ENCODE peak calls at places on chromosomes 6 and 20, in seven cellular contexts. One of them, this sample, is unnamed.

GRCh38 chr6:15927531-15928230 is 201.2 kb upstream of the MYLIP start:
- DNase-seq in esophagus squamous epithelium: no peak
- DNase-seq in IMR-90: no peak
- DNase-seq in A549: no peak
- DNase-seq in thyroid gland: no peak
- DNase-seq in heart left ventricle: no peak
- DNase-seq in gastrocnemius medialis: no peak
- DNase-seq in this sample: no peak

GRCh38 chr6:101730954-101731353 is 337.4 kb downstream of the GRIK2 start:
- DNase-seq in esophagus squamous epithelium: no peak
- DNase-seq in IMR-90: peak
- DNase-seq in A549: no peak
- DNase-seq in thyroid gland: no peak
- DNase-seq in heart left ventricle: no peak
- DNase-seq in gastrocnemius medialis: no peak
- DNase-seq in this sample: no peak

GRCh38 chr6:139728879-139729278 is 354.4 kb upstream of the CITED2 start:
- DNase-seq in esophagus squamous epithelium: no peak
- DNase-seq in IMR-90: no peak
- DNase-seq in A549: no peak
- DNase-seq in thyroid gland: no peak
- DNase-seq in heart left ventricle: no peak
- DNase-seq in gastrocnemius medialis: no peak
- DNase-seq in this sample: no peak

GRCh38 chr6:33787336-33787953 is 1.5 kb downstream of the LEMD2 start:
- DNase-seq in esophagus squamous epithelium: no peak
- DNase-seq in IMR-90: peak
- DNase-seq in A549: no peak
- DNase-seq in thyroid gland: no peak
- DNase-seq in heart left ventricle: no peak
- DNase-seq in gastrocnemius medialis: no peak
- DNase-seq in this sample: no peak

GRCh38 chr6:161487694-161488093 is 213.8 kb upstream of the AGPAT4 start:
- DNase-seq in esophagus squamous epithelium: no peak
- DNase-seq in IMR-90: no peak
- DNase-seq in A549: no peak
- DNase-seq in thyroid gland: no peak
- DNase-seq in heart left ventricle: no peak
- DNase-seq in gastrocnemius medialis: no peak
- DNase-seq in this sample: no peak

GRCh38 chr20:878511-879307 is 37.4 kb downstream of the ANGPT4 start:
- DNase-seq in esophagus squamous epithelium: no peak
- DNase-seq in IMR-90: peak
- DNase-seq in A549: peak
- DNase-seq in thyroid gland: peak
- DNase-seq in heart left ventricle: no peak
- DNase-seq in gastrocnemius medialis: no peak
- DNase-seq in this sample: no peak

GRCh38 chr6:150091466-150091865 is 22.5 kb upstream of the ULBP3 start:
- DNase-seq in esophagus squamous epithelium: no peak
- DNase-seq in IMR-90: no peak
- DNase-seq in A549: no peak
- DNase-seq in thyroid gland: no peak
- DNase-seq in heart left ventricle: no peak
- DNase-seq in gastrocnemius medialis: no peak
- DNase-seq in this sample: no peak

GRCh38 chr6:36917541-36918193 is 31.9 kb downstream of the C6orf89 start:
- DNase-seq in esophagus squamous epithelium: no peak
- DNase-seq in IMR-90: peak
- DNase-seq in A549: no peak
- DNase-seq in thyroid gland: peak
- DNase-seq in heart left ventricle: no peak
- DNase-seq in gastrocnemius medialis: no peak
- DNase-seq in this sample: peak

GRCh38 chr20:58617158-58617557 is 33.9 kb upstream of the STX16 start:
- DNase-seq in esophagus squamous epithelium: no peak
- DNase-seq in IMR-90: no peak
- DNase-seq in A549: no peak
- DNase-seq in thyroid gland: no peak
- DNase-seq in heart left ventricle: no peak
- DNase-seq in gastrocnemius medialis: no peak
- DNase-seq in this sample: no peak

GRCh38 chr6:131061771-131062160 is 1.3 kb downstream of the EPB41L2 start:
- DNase-seq in esophagus squamous epithelium: no peak
- DNase-seq in IMR-90: no peak
- DNase-seq in A549: no peak
- DNase-seq in thyroid gland: no peak
- DNase-seq in heart left ventricle: no peak
- DNase-seq in gastrocnemius medialis: no peak
- DNase-seq in this sample: no peak

GRCh38 chr6:22600059-22600458 is 30.7 kb downstream of the HDGFL1 start:
- DNase-seq in esophagus squamous epithelium: no peak
- DNase-seq in IMR-90: peak
- DNase-seq in A549: no peak
- DNase-seq in thyroid gland: no peak
- DNase-seq in heart left ventricle: no peak
- DNase-seq in gastrocnemius medialis: no peak
- DNase-seq in this sample: no peak

GRCh38 chr20:54208492-54209044 is 681 bp downstream of the PFDN4 start:
- DNase-seq in esophagus squamous epithelium: no peak
- DNase-seq in IMR-90: peak
- DNase-seq in A549: peak
- DNase-seq in thyroid gland: no peak
- DNase-seq in heart left ventricle: no peak
- DNase-seq in gastrocnemius medialis: no peak
- DNase-seq in this sample: no peak

GRCh38 chr6:83536034-83536646 is 23.8 kb downstream of the PRSS35 start:
- DNase-seq in esophagus squamous epithelium: no peak
- DNase-seq in IMR-90: peak
- DNase-seq in A549: peak
- DNase-seq in thyroid gland: peak
- DNase-seq in heart left ventricle: no peak
- DNase-seq in gastrocnemius medialis: no peak
- DNase-seq in this sample: peak

GRCh38 chr6:31493875-31494694 is 3.9 kb upstream of the MICB start:
- DNase-seq in esophagus squamous epithelium: no peak
- DNase-seq in IMR-90: peak
- DNase-seq in A549: peak
- DNase-seq in thyroid gland: peak
- DNase-seq in heart left ventricle: peak
- DNase-seq in gastrocnemius medialis: peak
- DNase-seq in this sample: peak

GRCh38 chr6:97947841-97948240 is 664.8 kb upstream of the MMS22L start:
- DNase-seq in esophagus squamous epithelium: no peak
- DNase-seq in IMR-90: peak
- DNase-seq in A549: no peak
- DNase-seq in thyroid gland: peak
- DNase-seq in heart left ventricle: peak
- DNase-seq in gastrocnemius medialis: no peak
- DNase-seq in this sample: no peak

GRCh38 chr6:67047996-67048395 is 1341.0 kb upstream of the EYS start:
- DNase-seq in esophagus squamous epithelium: no peak
- DNase-seq in IMR-90: no peak
- DNase-seq in A549: no peak
- DNase-seq in thyroid gland: no peak
- DNase-seq in heart left ventricle: no peak
- DNase-seq in gastrocnemius medialis: no peak
- DNase-seq in this sample: no peak

GRCh38 chr20:59809630-59810375 is 123.6 kb downstream of the SYCP2 start:
- DNase-seq in esophagus squamous epithelium: no peak
- DNase-seq in IMR-90: no peak
- DNase-seq in A549: no peak
- DNase-seq in thyroid gland: no peak
- DNase-seq in heart left ventricle: no peak
- DNase-seq in gastrocnemius medialis: no peak
- DNase-seq in this sample: no peak

GRCh38 chr6:47478233-47479155 is 905 bp downstream of the CD2AP start:
- DNase-seq in esophagus squamous epithelium: no peak
- DNase-seq in IMR-90: peak
- DNase-seq in A549: peak
- DNase-seq in thyroid gland: peak
- DNase-seq in heart left ventricle: no peak
- DNase-seq in gastrocnemius medialis: no peak
- DNase-seq in this sample: peak

GRCh38 chr20:49775229-49775693 is 37.4 kb upstream of the SLC9A8 start:
- DNase-seq in esophagus squamous epithelium: no peak
- DNase-seq in IMR-90: peak
- DNase-seq in A549: peak
- DNase-seq in thyroid gland: peak
- DNase-seq in heart left ventricle: no peak
- DNase-seq in gastrocnemius medialis: peak
- DNase-seq in this sample: peak

GRCh38 chr20:17910828-17911294 is 57.7 kb downstream of the SNX5 start:
- DNase-seq in esophagus squamous epithelium: no peak
- DNase-seq in IMR-90: peak
- DNase-seq in A549: no peak
- DNase-seq in thyroid gland: peak
- DNase-seq in heart left ventricle: peak
- DNase-seq in gastrocnemius medialis: no peak
- DNase-seq in this sample: no peak

GRCh38 chr20:39795401-39796272 is 833.5 kb downstream of the DHX35 start:
- DNase-seq in esophagus squamous epithelium: no peak
- DNase-seq in IMR-90: peak
- DNase-seq in A549: no peak
- DNase-seq in thyroid gland: peak
- DNase-seq in heart left ventricle: no peak
- DNase-seq in gastrocnemius medialis: no peak
- DNase-seq in this sample: no peak

GRCh38 chr6:2158596-2159271 is 86.7 kb downstream of the GMDS start:
- DNase-seq in esophagus squamous epithelium: no peak
- DNase-seq in IMR-90: peak
- DNase-seq in A549: peak
- DNase-seq in thyroid gland: peak
- DNase-seq in heart left ventricle: no peak
- DNase-seq in gastrocnemius medialis: no peak
- DNase-seq in this sample: no peak

GRCh38 chr6:24990944-24991747 is 55.4 kb upstream of the RIPOR2 start:
- DNase-seq in esophagus squamous epithelium: no peak
- DNase-seq in IMR-90: no peak
- DNase-seq in A549: no peak
- DNase-seq in thyroid gland: no peak
- DNase-seq in heart left ventricle: no peak
- DNase-seq in gastrocnemius medialis: no peak
- DNase-seq in this sample: no peak

GRCh38 chr20:21981179-21981578 is 275.7 kb downstream of the PAX1 start:
- DNase-seq in esophagus squamous epithelium: no peak
- DNase-seq in IMR-90: no peak
- DNase-seq in A549: no peak
- DNase-seq in thyroid gland: no peak
- DNase-seq in heart left ventricle: no peak
- DNase-seq in gastrocnemius medialis: no peak
- DNase-seq in this sample: no peak
- H3K4me3 ChIP-seq in esophagus squamous epithelium: no peak
- H3K4me3 ChIP-seq in IMR-90: no peak
- H3K4me3 ChIP-seq in A549: no peak
- H3K4me3 ChIP-seq in thyroid gland: no peak
- H3K4me3 ChIP-seq in heart left ventricle: no peak
- H3K4me3 ChIP-seq in gastrocnemius medialis: no peak
- H3K4me3 ChIP-seq in this sample: no peak

GRCh38 chr20:23361108-23361650 is 803 bp upstream of the GZF1 start:
- DNase-seq in esophagus squamous epithelium: no peak
- DNase-seq in IMR-90: peak
- DNase-seq in A549: peak
- DNase-seq in thyroid gland: no peak
- DNase-seq in heart left ventricle: no peak
- DNase-seq in gastrocnemius medialis: no peak
- DNase-seq in this sample: no peak

GRCh38 chr20:23358923-23359572 is 2.9 kb upstream of the GZF1 start:
- DNase-seq in esophagus squamous epithelium: no peak
- DNase-seq in IMR-90: no peak
- DNase-seq in A549: no peak
- DNase-seq in thyroid gland: no peak
- DNase-seq in heart left ventricle: no peak
- DNase-seq in gastrocnemius medialis: no peak
- DNase-seq in this sample: peak

GRCh38 chr20:23358563-23358906 is 3.4 kb upstream of the GZF1 start:
- DNase-seq in esophagus squamous epithelium: no peak
- DNase-seq in IMR-90: no peak
- DNase-seq in A549: no peak
- DNase-seq in thyroid gland: no peak
- DNase-seq in heart left ventricle: no peak
- DNase-seq in gastrocnemius medialis: no peak
- DNase-seq in this sample: no peak

GRCh38 chr20:23357767-23358562 is 4.0 kb upstream of the GZF1 start:
- DNase-seq in esophagus squamous epithelium: peak
- DNase-seq in IMR-90: peak
- DNase-seq in A549: peak
- DNase-seq in thyroid gland: peak
- DNase-seq in heart left ventricle: peak
- DNase-seq in gastrocnemius medialis: peak
- DNase-seq in this sample: peak

GRCh38 chr20:23356203-23356602 is 5.6 kb downstream of the NXT1 start:
- DNase-seq in esophagus squamous epithelium: no peak
- DNase-seq in IMR-90: no peak
- DNase-seq in A549: no peak
- DNase-seq in thyroid gland: no peak
- DNase-seq in heart left ventricle: no peak
- DNase-seq in gastrocnemius medialis: no peak
- DNase-seq in this sample: no peak
- TF ChIP-seq POLR2A in esophagus squamous epithelium: no peak
- TF ChIP-seq POLR2A in IMR-90: peak
- TF ChIP-seq POLR2A in A549: no peak
- TF ChIP-seq POLR2A in thyroid gland: no peak
- TF ChIP-seq POLR2A in heart left ventricle: no peak
- TF ChIP-seq POLR2A in gastrocnemius medialis: no peak
- TF ChIP-seq POLR2A in this sample: no peak

GRCh38 chr20:8073024-8073832 is 53.7 kb upstream of the TMX4 start:
- DNase-seq in esophagus squamous epithelium: no peak
- DNase-seq in IMR-90: peak
- DNase-seq in A549: no peak
- DNase-seq in thyroid gland: no peak
- DNase-seq in heart left ventricle: no peak
- DNase-seq in gastrocnemius medialis: no peak
- DNase-seq in this sample: no peak
- H3K27ac ChIP-seq in esophagus squamous epithelium: peak
- H3K27ac ChIP-seq in IMR-90: peak
- H3K27ac ChIP-seq in A549: no peak
- H3K27ac ChIP-seq in thyroid gland: no peak
- H3K27ac ChIP-seq in heart left ventricle: no peak
- H3K27ac ChIP-seq in gastrocnemius medialis: no peak
- H3K27ac ChIP-seq in this sample: no peak

GRCh38 chr6:28124350-28124970 is at the start of gene ZSCAN16:
- DNase-seq in esophagus squamous epithelium: peak
- DNase-seq in IMR-90: peak
- DNase-seq in A549: peak
- DNase-seq in thyroid gland: peak
- DNase-seq in heart left ventricle: peak
- DNase-seq in gastrocnemius medialis: peak
- DNase-seq in this sample: peak

GRCh38 chr6:28124971-28125353 is 553 bp downstream of the ZSCAN16 start:
- DNase-seq in esophagus squamous epithelium: no peak
- DNase-seq in IMR-90: no peak
- DNase-seq in A549: no peak
- DNase-seq in thyroid gland: no peak
- DNase-seq in heart left ventricle: no peak
- DNase-seq in gastrocnemius medialis: no peak
- DNase-seq in this sample: no peak

DNA sequence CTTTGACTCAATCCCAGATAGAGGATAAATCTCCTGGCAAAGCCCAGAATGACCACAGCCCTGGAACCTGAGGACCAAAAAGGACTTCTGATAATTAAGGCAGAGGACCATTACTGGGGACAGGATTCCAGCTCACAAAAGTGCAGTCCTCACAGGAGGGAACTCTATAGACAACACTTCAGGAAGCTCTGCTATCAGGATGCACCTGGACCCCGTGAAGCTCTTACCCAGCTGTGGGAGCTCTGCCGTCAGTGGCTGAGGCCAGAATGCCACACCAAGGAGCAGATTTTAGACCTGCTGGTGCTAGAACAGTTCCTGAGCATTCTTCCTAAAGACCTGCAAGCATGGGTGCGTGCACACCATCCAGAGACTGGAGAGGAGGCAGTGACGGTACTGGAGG is 987 bp downstream of the ZSCAN16 start:
- DNase-seq in esophagus squamous epithelium: no peak
- DNase-seq in IMR-90: no peak
- DNase-seq in A549: no peak
- DNase-seq in thyroid gland: no peak
- DNase-seq in heart left ventricle: no peak
- DNase-seq in gastrocnemius medialis: no peak
- DNase-seq in this sample: no peak
- H3K4me3 ChIP-seq in esophagus squamous epithelium: no peak
- H3K4me3 ChIP-seq in IMR-90: no peak
- H3K4me3 ChIP-seq in A549: no peak
- H3K4me3 ChIP-seq in thyroid gland: no peak
- H3K4me3 ChIP-seq in heart left ventricle: peak
- H3K4me3 ChIP-seq in gastrocnemius medialis: no peak
- H3K4me3 ChIP-seq in this sample: no peak